ENCODE peak calls at places on chromosomes 7 and 10, in five cellular contexts. M is neural crest cell, K is RWPE1, B is AG10803, T is lower lobe of right lung. W is an unnamed sample.

GRCh38 chr7:55569797-55570196 is 2.5 kb downstream of the VOPP1 start:
- DNase-seq in B (no peak), T (no peak), K (no peak), M (no peak), W (no peak)

GRCh38 chr10:74208081-74208480 is 57.1 kb downstream of the ADK start:
- DNase-seq in T (no peak), B (no peak), K (no peak), M (no peak), W (no peak)

GRCh38 chr7:119761776-119762175 is 511.2 kb upstream of the KCND2 start:
- DNase-seq in K (no peak), T (no peak), B (no peak), M (no peak), W (no peak)

GRCh38 chr7:25311346-25311745 is 83.1 kb upstream of the NPVF start:
- DNase-seq in M (no peak), K (peak), B (no peak), T (no peak), W (no peak)

GRCh38 chr7:14233026-14233897 is 243.8 kb upstream of the ETV1 start:
- DNase-seq in T (no peak), M (no peak), K (peak), B (no peak), W (no peak)

GRCh38 chr10:43396928-43397624 is 11.9 kb downstream of the HNRNPF start:
- DNase-seq in B (peak), K (peak), M (peak), T (peak), W (peak)

GRCh38 chr10:11510714-11511113 is 100.7 kb downstream of the USP6NL start:
- DNase-seq in B (no peak), M (no peak), K (no peak), T (no peak), W (no peak)

GRCh38 chr7:96236198-96237039 is 85.5 kb downstream of the SLC25A13 start:
- DNase-seq in T (no peak), B (peak), K (peak), M (no peak), W (no peak)

GRCh38 chr7:26792573-26792972 is 71.8 kb downstream of the SKAP2 start:
- DNase-seq in T (no peak), K (no peak), B (no peak), M (no peak), W (no peak)

GRCh38 chr10:24762966-24763623 is 39.4 kb upstream of the ARHGAP21 start:
- DNase-seq in B (peak), M (no peak), K (peak), T (no peak), W (no peak)

GRCh38 chr10:18157909-18158308 is 17.7 kb downstream of the CACNB2 start:
- DNase-seq in K (peak), T (no peak), M (no peak), B (peak), W (no peak)

GRCh38 chr10:88428442-88428841 is 154.7 kb downstream of the RNLS start:
- DNase-seq in T (no peak), M (no peak), B (peak), K (peak), W (no peak)

GRCh38 chr7:121046009-121046408 is 57.5 kb downstream of the CPED1 start:
- DNase-seq in B (no peak), K (no peak), T (no peak), M (no peak), W (no peak)

GRCh38 chr7:23254051-23254681 is 7.6 kb downstream of the GPNMB start:
- DNase-seq in B (no peak), M (no peak), K (no peak), T (no peak), W (no peak)

GRCh38 chr10:32337343-32337742 is 9.6 kb downstream of the EPC1 start:
- DNase-seq in M (no peak), K (no peak), T (no peak), B (no peak), W (no peak)

GRCh38 chr10:4662576-4663161 is 163.3 kb upstream of the AKR1E2 start:
- DNase-seq in M (no peak), K (no peak), T (no peak), B (peak), W (no peak)

GRCh38 chr7:122689346-122690109 is 9.4 kb downstream of the RNF133 start:
- DNase-seq in M (no peak), T (no peak), K (no peak), B (no peak), W (no peak)

GRCh38 chr10:71347587-71348395 is 28.7 kb downstream of the SLC29A3 start:
- DNase-seq in T (no peak), M (no peak), B (no peak), K (no peak), W (no peak)
- TF ChIP-seq CTCF in T (no peak), M (no peak), B (no peak), K (no peak), W (no peak)

GRCh38 chr10:29132821-29133156 is 156.1 kb upstream of the LYZL1 start:
- DNase-seq in K (no peak), T (no peak), M (no peak), B (no peak), W (no peak)

GRCh38 chr10:29131952-29132820 is 156.7 kb upstream of the LYZL1 start:
- DNase-seq in K (no peak), T (no peak), B (peak), M (no peak), W (no peak)

GRCh38 chr10:29127037-29127436 is 161.8 kb upstream of the LYZL1 start:
- DNase-seq in K (no peak), M (no peak), T (no peak), B (no peak), W (no peak)

GRCh38 chr10:29127731-29128130 is 161.1 kb upstream of the LYZL1 start:
- DNase-seq in B (no peak), M (no peak), K (no peak), T (no peak), W (no peak)

GRCh38 chr10:29130190-29130673 is 158.6 kb upstream of the LYZL1 start:
- DNase-seq in K (peak), T (no peak), B (peak), M (no peak), W (peak)
- TF ChIP-seq CTCF in K (peak), T (peak), B (peak), M (peak), W (peak)

GRCh38 chr7:47196106-47196630 is 385.7 kb downstream of the TNS3 start:
- DNase-seq in M (no peak), B (no peak), K (no peak), T (no peak), W (no peak)

GRCh38 chr7:47197508-47197907 is 384.4 kb downstream of the TNS3 start:
- DNase-seq in K (no peak), M (no peak), T (no peak), B (no peak), W (no peak)

GRCh38 chr7:47198159-47198558 is 383.8 kb downstream of the TNS3 start:
- DNase-seq in B (no peak), K (no peak), M (no peak), T (no peak), W (no peak)

GRCh38 chr7:47194516-47194915 is 387.4 kb downstream of the TNS3 start:
- DNase-seq in B (no peak), M (no peak), T (no peak), K (no peak), W (no peak)

DNA sequence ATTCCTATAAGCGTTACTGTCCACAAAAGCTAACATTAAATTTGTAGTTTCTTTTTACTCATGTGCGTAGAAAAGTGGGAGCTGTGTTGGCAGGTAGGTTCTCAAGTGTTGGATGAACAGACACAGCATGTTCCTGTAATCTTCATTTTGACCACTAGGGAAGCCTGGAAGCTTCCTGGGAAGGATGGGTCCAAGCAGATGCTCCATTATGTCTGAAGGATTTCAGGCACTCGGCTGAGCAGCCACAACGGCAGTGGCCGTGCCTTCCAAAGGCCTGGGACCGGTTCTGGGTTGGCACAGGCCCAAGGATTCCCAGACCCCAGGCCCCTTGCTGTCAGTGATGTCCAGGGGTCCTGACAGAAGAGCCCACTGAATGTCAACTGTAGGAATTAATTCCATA is 386.3 kb downstream of the TNS3 start:
- DNase-seq in T (no peak), B (no peak), K (no peak), M (no peak), W (no peak)
- TF ChIP-seq CTCF in T (no peak), B (peak), K (no peak), M (peak), W (no peak)

GRCh38 chr7:1767524-1767923 is 97.4 kb downstream of the ELFN1 start:
- DNase-seq in T (no peak), K (no peak), M (no peak), B (no peak), W (no peak)
- TF ChIP-seq CTCF in T (no peak), K (no peak), M (no peak), B (no peak), W (no peak)

DNA sequence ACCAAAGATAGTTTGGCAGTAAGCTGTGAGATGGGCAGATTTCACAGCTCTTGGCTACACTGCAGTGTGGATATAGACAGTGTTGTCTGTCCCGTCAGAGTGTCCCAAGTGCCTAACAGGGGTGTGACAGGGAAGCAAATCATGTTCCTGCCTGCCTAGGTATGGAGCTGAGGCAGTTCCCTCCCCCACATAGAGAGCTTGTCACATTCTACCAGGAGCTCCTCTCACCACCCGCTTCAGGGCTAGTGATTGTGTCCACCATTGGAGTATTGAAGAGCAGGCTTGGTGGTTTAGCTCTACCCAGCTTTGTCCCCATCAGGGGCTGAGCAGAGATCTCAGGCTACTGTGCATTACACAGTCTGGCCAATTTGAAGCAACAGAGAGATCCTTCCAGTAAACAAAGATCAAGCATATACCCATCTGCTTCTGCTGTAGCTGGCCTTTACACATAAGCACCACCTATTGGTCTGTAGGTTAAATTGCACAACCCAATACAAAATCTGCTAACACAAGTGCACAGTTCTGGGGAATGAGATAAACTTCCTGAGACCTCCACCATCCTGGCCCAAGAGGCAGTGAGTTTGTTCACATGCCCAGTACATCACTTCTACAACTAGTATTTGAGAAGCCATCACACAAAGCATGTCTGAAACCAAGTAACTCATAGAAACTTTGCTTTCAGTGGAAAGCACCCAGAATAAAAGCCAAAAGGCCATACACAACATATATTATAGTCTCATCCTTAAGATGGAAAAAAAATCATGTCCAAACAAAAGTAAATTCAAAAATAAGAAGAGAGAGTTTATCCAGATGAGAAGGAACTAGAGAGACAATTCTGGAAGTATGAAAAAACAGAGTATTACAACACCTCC is 67.3 kb downstream of the GLCCI1 start:
- DNase-seq in T (no peak), K (no peak), B (peak), M (no peak), W (no peak)
- TF ChIP-seq CTCF in T (peak), K (peak), B (peak), M (peak), W (peak)

W was measured in GM13977.